ENCODE peak calls at places on chromosome 5, in six cellular contexts. L is ascending aorta, T is BJ, E is lower lobe of right lung, P is psoas muscle, A is H1. F is an unnamed sample.

GRCh38 chr5:31702709-31703108 is 63.8 kb downstream of the PDZD2 start:
- DNase-seq in L (no peak), T (no peak), E (no peak), P (no peak), A (no peak), F (no peak)

GRCh38 chr5:168467755-168468280 is 18.5 kb upstream of the RARS1 start:
- DNase-seq in L (no peak), T (no peak), E (no peak), P (no peak), A (no peak), F (no peak)

GRCh38 chr5:159049844-159050318 is 49.8 kb downstream of the EBF1 start:
- DNase-seq in L (no peak), T (no peak), E (no peak), P (no peak), A (no peak), F (no peak)

GRCh38 chr5:6962256-6962655 is 249.0 kb downstream of the TENT4A start:
- DNase-seq in L (no peak), T (no peak), E (no peak), P (no peak), A (no peak), F (no peak)

GRCh38 chr5:96150007-96150406 is 188.4 kb upstream of the ELL2 start:
- DNase-seq in L (no peak), T (no peak), E (no peak), P (no peak), A (no peak), F (no peak)

GRCh38 chr5:168328804-168329203 is 37.4 kb downstream of the WWC1 start:
- DNase-seq in L (no peak), T (no peak), E (no peak), P (no peak), A (peak), F (no peak)

GRCh38 chr5:45093377-45093776 is 284.6 kb downstream of the MRPS30 start:
- DNase-seq in L (no peak), T (no peak), E (no peak), P (no peak), A (no peak), F (no peak)

GRCh38 chr5:74017112-74017511 is 391.1 kb downstream of the ARHGEF28 start:
- DNase-seq in L (no peak), T (no peak), E (no peak), P (no peak), A (no peak), F (no peak)

GRCh38 chr5:125657936-125658335 is 765.3 kb upstream of the GRAMD2B start:
- DNase-seq in L (no peak), T (no peak), E (no peak), P (no peak), A (no peak), F (no peak)

GRCh38 chr5:66558562-66558961 is 37.6 kb upstream of the MAST4 start:
- DNase-seq in L (no peak), T (no peak), E (no peak), P (no peak), A (no peak), F (no peak)

GRCh38 chr5:142390303-142390840 is 65.6 kb upstream of the SPRY4 start:
- DNase-seq in L (no peak), T (no peak), E (no peak), P (no peak), A (no peak), F (no peak)

GRCh38 chr5:166834246-166834645 is 1457.2 kb upstream of the WWC1 start:
- DNase-seq in L (no peak), T (no peak), E (no peak), P (no peak), A (no peak), F (no peak)

GRCh38 chr5:134436523-134437339 is 25.1 kb upstream of the CDKN2AIPNL start:
- DNase-seq in L (peak), T (peak), E (peak), P (peak), A (no peak), F (peak)

GRCh38 chr5:175214152-175214551 is 229.8 kb downstream of the DRD1 start:
- DNase-seq in L (peak), T (no peak), E (no peak), P (no peak), A (no peak), F (peak)

GRCh38 chr5:80703747-80704146 is 49.0 kb upstream of the DHFR start:
- DNase-seq in L (no peak), T (no peak), E (no peak), P (no peak), A (no peak), F (no peak)

GRCh38 chr5:2538169-2538568 is 213.3 kb downstream of the IRX2 start:
- DNase-seq in L (no peak), T (no peak), E (no peak), P (no peak), A (peak), F (no peak)

GRCh38 chr5:141874262-141874964 is 3.8 kb downstream of the PCDH1 start:
- DNase-seq in L (no peak), T (no peak), E (no peak), P (no peak), A (no peak), F (no peak)

GRCh38 chr5:364497-364896 is 43.0 kb downstream of the AHRR start:
- DNase-seq in L (no peak), T (no peak), E (no peak), P (no peak), A (no peak), F (no peak)

GRCh38 chr5:126015244-126016054 is 407.8 kb upstream of the GRAMD2B start:
- DNase-seq in L (no peak), T (no peak), E (no peak), P (no peak), A (no peak), F (peak)

GRCh38 chr5:32713396-32714381 is 2.6 kb downstream of the NPR3 start:
- DNase-seq in L (no peak), T (no peak), E (peak), P (no peak), A (peak), F (no peak)

GRCh38 chr5:32027717-32028321 is 146.3 kb downstream of the GOLPH3 start:
- DNase-seq in L (peak), T (peak), E (no peak), P (peak), A (no peak), F (peak)

GRCh38 chr5:43066799-43067741 is 27.0 kb upstream of the ANXA2R start:
- DNase-seq in L (peak), T (no peak), E (peak), P (peak), A (peak), F (no peak)

GRCh38 chr5:66741394-66741793 is 145.2 kb downstream of the MAST4 start:
- DNase-seq in L (no peak), T (no peak), E (no peak), P (no peak), A (no peak), F (no peak)

GRCh38 chr5:172648008-172648359 is 6.9 kb downstream of the NEURL1B start:
- DNase-seq in L (no peak), T (no peak), E (no peak), P (no peak), A (no peak), F (no peak)

GRCh38 chr5:90477073-90477472 is 2.4 kb downstream of the POLR3G start:
- DNase-seq in L (no peak), T (no peak), E (no peak), P (no peak), A (peak), F (no peak)
- H3K4me3 ChIP-seq in L (no peak), T (no peak), E (peak), P (no peak), A (peak), F (no peak)

GRCh38 chr5:150155258-150156032 is at the start of gene PDGFRB:
- DNase-seq in L (peak), T (peak), E (peak), P (peak), A (peak), F (no peak)
- H3K4me3 ChIP-seq in L (peak), T (peak), E (peak), P (peak), A (peak), F (peak)

DNA sequence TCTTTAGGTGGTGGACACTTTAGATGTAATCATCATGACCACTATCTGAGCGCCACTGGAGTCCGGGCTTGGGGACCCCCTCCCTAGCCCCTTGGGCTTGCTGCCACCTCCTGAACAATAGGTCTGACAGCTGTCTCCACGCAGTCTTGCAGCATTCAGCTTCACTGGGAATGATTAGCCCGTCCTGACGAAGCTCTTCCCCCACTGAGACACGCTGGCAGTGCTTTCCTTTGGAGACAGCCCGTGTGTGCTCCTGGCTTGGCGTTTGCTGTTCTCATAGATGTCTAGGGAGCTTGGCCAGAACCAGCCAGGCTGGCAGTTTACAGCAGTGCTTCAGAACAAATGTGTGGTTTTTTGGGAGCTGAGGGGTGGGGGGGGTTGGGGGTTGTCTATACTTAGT is 355.5 kb downstream of the ADAMTS6 start:
- DNase-seq in L (no peak), T (no peak), E (no peak), P (no peak), A (peak), F (no peak)
- H3K4me3 ChIP-seq in L (peak), T (no peak), E (no peak), P (no peak), A (no peak), F (no peak)

DNA sequence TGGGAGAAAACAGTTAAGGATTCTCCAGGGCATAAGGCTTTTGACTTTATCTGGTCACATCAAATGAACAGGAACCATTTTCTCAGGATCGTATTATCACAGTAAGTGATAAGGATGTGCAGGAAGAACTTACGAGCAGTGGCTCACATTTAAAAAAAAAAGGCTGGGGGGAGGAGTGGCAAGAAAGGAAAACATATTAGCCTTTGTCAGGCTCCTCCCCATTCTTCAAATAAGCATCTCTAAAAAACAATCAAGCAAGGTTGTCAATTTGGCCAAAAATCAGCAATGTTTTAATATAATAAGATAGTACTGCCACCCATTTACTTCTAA is 234.4 kb upstream of the TMEM161B start:
- DNase-seq in L (no peak), T (no peak), E (no peak), P (no peak), A (no peak), F (no peak)
- H3K4me3 ChIP-seq in L (peak), T (peak), E (peak), P (peak), A (no peak), F (no peak)

DNA sequence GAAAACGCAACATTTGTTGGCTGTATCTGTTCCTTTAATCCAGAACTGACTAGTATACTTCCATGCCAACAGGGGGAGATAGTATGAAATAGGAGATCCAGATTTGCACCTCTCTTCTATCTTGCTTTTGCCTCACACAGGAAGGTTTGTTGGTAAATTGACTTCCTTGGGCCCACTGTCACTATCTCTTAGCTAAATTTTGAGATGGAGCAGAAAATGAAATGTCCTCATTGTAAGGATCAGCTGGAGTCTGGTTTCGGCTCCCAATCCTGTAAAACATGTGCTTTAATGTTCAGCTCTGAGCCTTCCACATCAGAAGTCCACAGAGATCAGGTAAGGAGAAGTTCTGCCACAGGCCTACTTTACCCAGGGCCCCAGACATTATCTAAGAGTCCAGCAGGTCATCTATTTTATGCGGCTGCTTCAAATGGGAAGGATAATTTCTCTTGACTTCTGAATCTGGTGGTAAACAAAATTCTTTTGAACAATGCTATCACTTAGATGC is 176.8 kb downstream of the FER start:
- DNase-seq in L (no peak), T (no peak), E (no peak), P (no peak), A (no peak), F (no peak)
- H3K4me3 ChIP-seq in L (no peak), T (no peak), E (no peak), P (no peak), A (no peak), F (no peak)

GRCh38 chr5:176743828-176744583 is 66.4 kb upstream of the UNC5A start:
- DNase-seq in L (no peak), T (no peak), E (no peak), P (no peak), A (peak), F (no peak)
- H3K4me3 ChIP-seq in L (no peak), T (no peak), E (no peak), P (no peak), A (peak), F (no peak)

GRCh38 chr5:171533153-171533552 is 113.7 kb downstream of the FGF18 start:
- DNase-seq in L (no peak), T (no peak), E (no peak), P (no peak), A (no peak), F (no peak)

GRCh38 chr5:171535162-171535561 is 115.7 kb downstream of the FGF18 start:
- DNase-seq in L (no peak), T (no peak), E (no peak), P (no peak), A (peak), F (no peak)

GRCh38 chr5:171528865-171529264 is 109.4 kb downstream of the FGF18 start:
- DNase-seq in L (no peak), T (no peak), E (no peak), P (no peak), A (no peak), F (no peak)

GRCh38 chr5:171534009-171534895 is 114.8 kb downstream of the FGF18 start:
- DNase-seq in L (no peak), T (no peak), E (no peak), P (no peak), A (no peak), F (no peak)

DNA sequence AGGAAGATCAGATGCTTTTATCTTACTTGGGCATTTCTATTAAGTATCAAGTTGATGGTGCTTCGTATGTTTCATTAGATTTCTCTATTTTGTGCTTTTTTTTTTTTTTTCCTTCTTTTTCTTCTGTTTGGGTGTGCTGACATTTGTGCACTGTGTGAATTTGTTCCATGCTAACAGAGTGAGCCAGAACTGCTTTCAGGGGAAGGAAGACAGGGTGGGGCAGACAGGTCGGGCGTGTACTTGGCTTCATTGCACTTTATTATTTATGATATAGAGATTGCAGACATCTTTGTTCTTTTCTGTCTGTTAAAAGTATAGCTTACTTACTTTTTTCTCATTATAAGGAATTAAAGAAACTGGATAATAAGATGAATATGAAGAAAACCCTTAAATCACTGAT is 112.2 kb downstream of the FGF18 start:
- DNase-seq in L (no peak), T (no peak), E (no peak), P (no peak), A (no peak), F (no peak)
- H3K4me3 ChIP-seq in L (no peak), T (no peak), E (no peak), P (no peak), A (no peak), F (no peak)